ENCODE peak calls at places on chromosomes 13 and 19, in ten cellular contexts. L is upper lobe of right lung; I is esophagus squamous epithelium; V is uterus; F is endodermal cell; P is RWPE1; R is Peyer's patch; W is A549; S is naive thymus-derived CD4-positive, alpha-beta T cell; J is aorta. E is an unnamed sample.
A peak's percentile ranks its signal among the peaks of the same experiment; 100 is the strongest.

GRCh38 chr13:102940143-102940542 is 94.3 kb downstream of the ERCC5 start:
- DNase-seq in L (no peak), I (no peak), V (no peak), F (peak; percentile 77), P (no peak), R (no peak), W (no peak), S (no peak), J (no peak), E (no peak)

GRCh38 chr19:33823341-33823740 is 26.7 kb downstream of the KCTD15 start:
- DNase-seq in L (peak; percentile 6), I (no peak), V (no peak), F (peak; percentile 10), P (no peak), R (no peak), W (no peak), S (no peak), J (no peak), E (no peak)

GRCh38 chr19:43310221-43310620 is 40.9 kb upstream of the PSG9 start:
- DNase-seq in L (no peak), I (no peak), V (no peak), F (no peak), P (peak; percentile 17), R (no peak), W (no peak), S (no peak), J (no peak), E (no peak)

GRCh38 chr13:42720116-42720857 is 61.1 kb upstream of the FAM216B start:
- DNase-seq in L (no peak), I (no peak), V (peak; percentile 56), F (no peak), P (peak; percentile 93), R (no peak), W (peak; percentile 66), S (no peak), J (no peak), E (no peak)

GRCh38 chr13:113350065-113350937 is 13.6 kb downstream of the GRTP1 start:
- DNase-seq in L (no peak), I (no peak), V (no peak), F (peak; percentile 81), P (no peak), R (no peak), W (no peak), S (no peak), J (peak; percentile 65), E (no peak)

GRCh38 chr19:57708641-57709354 is at the start of gene ZNF154:
- DNase-seq in L (peak; percentile 64), I (no peak), V (no peak), F (peak; percentile 94), P (no peak), R (no peak), W (no peak), S (peak; percentile 29), J (no peak), E (peak; percentile 30)

GRCh38 chr19:51821511-51821910 is 26.6 kb downstream of the FPR3 start:
- DNase-seq in L (no peak), I (no peak), V (no peak), F (no peak), P (no peak), R (no peak), W (no peak), S (no peak), J (no peak), E (no peak)

GRCh38 chr19:14413355-14413754 is 5.8 kb downstream of the DDX39A start:
- DNase-seq in L (no peak), I (no peak), V (no peak), F (no peak), P (no peak), R (no peak), W (no peak), S (no peak), J (no peak), E (no peak)

GRCh38 chr13:51795419-51795818 is 8.5 kb downstream of the DHRS12 start:
- DNase-seq in L (no peak), I (no peak), V (no peak), F (peak; percentile 60), P (no peak), R (no peak), W (no peak), S (no peak), J (no peak), E (no peak)

GRCh38 chr19:51000981-51001380 is 423 bp downstream of the KLK8 start:
- DNase-seq in L (no peak), I (no peak), V (no peak), F (peak; percentile 87), P (no peak), R (no peak), W (no peak), S (no peak), J (no peak), E (no peak)

GRCh38 chr13:88345171-88345847 is 674.1 kb downstream of the SLITRK5 start:
- DNase-seq in L (no peak), I (no peak), V (no peak), F (no peak), P (no peak), R (no peak), W (no peak), S (peak; percentile 4), J (no peak), E (no peak)

GRCh38 chr13:76516013-76516412 is 370.2 kb downstream of the KCTD12 start:
- DNase-seq in L (no peak), I (no peak), V (no peak), F (no peak), P (no peak), R (no peak), W (no peak), S (no peak), J (no peak), E (no peak)

GRCh38 chr13:47081246-47081645 is 184.4 kb upstream of the HTR2A start:
- DNase-seq in L (no peak), I (no peak), V (no peak), F (no peak), P (no peak), R (no peak), W (no peak), S (no peak), J (no peak), E (no peak)

GRCh38 chr13:47835470-47836228 is 165.4 kb downstream of the SUCLA2 start:
- DNase-seq in L (no peak), I (no peak), V (no peak), F (no peak), P (no peak), R (no peak), W (no peak), S (no peak), J (no peak), E (no peak)

GRCh38 chr13:71316964-71317363 is 550.0 kb downstream of the DACH1 start:
- DNase-seq in L (no peak), I (no peak), V (no peak), F (no peak), P (no peak), R (no peak), W (no peak), S (no peak), J (no peak), E (no peak)

DNA sequence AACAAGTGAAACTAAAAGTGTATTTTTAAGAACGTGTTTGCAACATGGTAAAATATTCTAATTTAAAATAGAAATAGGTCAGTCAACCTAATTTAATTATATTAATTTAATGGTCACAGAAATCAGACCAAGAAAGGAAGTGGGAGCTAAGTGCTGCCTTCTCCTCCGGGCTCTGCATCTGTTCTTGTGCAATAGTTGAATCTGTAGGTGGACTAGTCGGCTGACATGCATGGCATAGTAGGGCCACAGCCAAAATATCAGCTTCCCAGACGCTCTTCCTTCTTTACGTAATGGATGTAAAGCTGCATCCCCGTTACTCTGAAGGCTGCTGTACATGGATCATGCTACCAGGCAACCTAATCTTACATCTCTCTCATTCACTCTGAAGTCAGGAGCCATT is 47.3 kb downstream of the COL4A1 start:
- DNase-seq in L (no peak), I (no peak), V (no peak), F (no peak), P (no peak), R (no peak), W (no peak), S (no peak), J (no peak), E (no peak)
- H3K27ac ChIP-seq in L (no peak overlapping the region), I (peak overlapping the region; percentile 58), V (peak overlapping the region; percentile 68), F (no peak overlapping the region), P (peak overlapping the region; percentile 53), R (no peak overlapping the region), W (no peak overlapping the region), S (no peak overlapping the region), J (peak overlapping the region; percentile 47), E (no peak overlapping the region)

GRCh38 chr13:50222569-50223332 is 207.5 kb downstream of the KCNRG start:
- DNase-seq in L (peak; percentile 83), I (no peak), V (peak; percentile 73), F (no peak), P (peak; percentile 27), R (no peak), W (no peak), S (no peak), J (peak; percentile 84), E (peak; percentile 47)

GRCh38 chr13:50225188-50226155 is 210.2 kb downstream of the KCNRG start:
- DNase-seq in L (no peak), I (no peak), V (no peak), F (no peak), P (no peak), R (no peak), W (no peak), S (no peak), J (no peak), E (no peak)

GRCh38 chr13:50227356-50227755 is 212.1 kb downstream of the KCNRG start:
- DNase-seq in L (no peak), I (no peak), V (no peak), F (no peak), P (no peak), R (no peak), W (no peak), S (no peak), J (no peak), E (no peak)

GRCh38 chr13:50226515-50227147 is 211.4 kb downstream of the KCNRG start:
- DNase-seq in L (no peak), I (no peak), V (no peak), F (no peak), P (no peak), R (no peak), W (no peak), S (no peak), J (no peak), E (no peak)

GRCh38 chr13:50224534-50224933 is 209.3 kb downstream of the KCNRG start:
- DNase-seq in L (no peak), I (no peak), V (no peak), F (no peak), P (peak; percentile 45), R (no peak), W (no peak), S (no peak), J (no peak), E (no peak)
- H3K27ac ChIP-seq in L (no peak overlapping the region), I (no peak overlapping the region), V (no peak overlapping the region), F (no peak overlapping the region), P (no peak overlapping the region), R (no peak overlapping the region), W (no peak overlapping the region), S (no peak overlapping the region), J (no peak overlapping the region), E (no peak overlapping the region)

GRCh38 chr19:1135454-1135853 is 31.7 kb downstream of the GPX4 start:
- DNase-seq in L (no peak), I (no peak), V (no peak), F (no peak), P (no peak), R (no peak), W (no peak), S (no peak), J (no peak), E (no peak)
- H3K27ac ChIP-seq in L (peak overlapping the region; percentile 53), I (peak overlapping the region; percentile 96), V (peak overlapping the region; percentile 35), F (no peak overlapping the region), P (peak overlapping the region; percentile 93), R (peak overlapping the region; percentile 69), W (no peak overlapping the region), S (no peak overlapping the region), J (no peak overlapping the region), E (peak overlapping the region; percentile 12)

GRCh38 chr19:35127871-35128270 is 7.0 kb downstream of the LGI4 start:
- DNase-seq in L (no peak), I (no peak), V (no peak), F (no peak), P (no peak), R (no peak), W (no peak), S (no peak), J (no peak), E (no peak)
- H3K27ac ChIP-seq in L (no peak overlapping the region), I (peak overlapping the region; percentile 93), V (peak overlapping the region; percentile 96), F (no peak overlapping the region), P (peak overlapping the region; percentile 56), R (no peak overlapping the region), W (no peak overlapping the region), S (no peak overlapping the region), J (no peak overlapping the region), E (peak overlapping the region; percentile 72)